ENCODE peak calls at places on chromosomes 1 and 21, in six cellular contexts. O is neural crest cell; P is fibroblast of lung; G is ELR; H is GM13976; U is stimulated activated CD8-positive, alpha-beta memory T cell treated with anti-CD3 and anti-CD28 coated beads, Interleukin-4, amount 100 ng/mL, for 24 hours. D is an unnamed sample.

GRCh38 chr1:150213170-150214098 is 22.5 kb downstream of the ANP32E start:
- DNase-seq in P (peak; percentile 95), G (peak; percentile 83), O (peak; percentile 81), U (peak; percentile 88), H (peak; percentile 94), D (peak; percentile 93)

GRCh38 chr1:89971600-89971999 is 23.3 kb upstream of the ZNF326 start:
- DNase-seq in O (no peak), U (no peak), G (peak; percentile 40), P (no peak), H (no peak), D (no peak)

GRCh38 chr1:221292652-221293051 is 413.4 kb downstream of the HLX start:
- DNase-seq in U (no peak), G (no peak), H (no peak), P (no peak), O (no peak), D (no peak)

GRCh38 chr1:212450331-212450881 is 17.7 kb downstream of the NENF start:
- DNase-seq in H (no peak), O (no peak), U (no peak), G (no peak), P (no peak), D (no peak)

GRCh38 chr1:230108580-230108979 is 41.5 kb downstream of the GALNT2 start:
- DNase-seq in U (no peak), O (no peak), G (no peak), H (no peak), P (no peak), D (no peak)

GRCh38 chr1:101485712-101486111 is 248.9 kb downstream of the S1PR1 start:
- DNase-seq in G (no peak), O (no peak), U (no peak), P (no peak), H (no peak), D (no peak)

GRCh38 chr1:75099581-75099980 is 34.6 kb upstream of the LHX8 start:
- DNase-seq in H (no peak), G (no peak), U (no peak), P (no peak), O (no peak), D (no peak)

GRCh38 chr1:70140894-70141293 is 64.5 kb downstream of the LRRC40 start:
- DNase-seq in H (no peak), O (no peak), U (no peak), G (peak; percentile 20), P (no peak), D (no peak)

GRCh38 chr1:36664564-36665287 is 182.0 kb upstream of the CSF3R start:
- DNase-seq in H (no peak), P (no peak), G (no peak), U (no peak), O (no peak), D (no peak)

GRCh38 chr1:215321802-215322201 is 239.3 kb downstream of the KCNK2 start:
- DNase-seq in P (no peak), H (no peak), G (peak; percentile 11), O (no peak), U (no peak), D (peak; percentile 88)

GRCh38 chr21:29656504-29657227 is 283.1 kb downstream of the GRIK1 start:
- DNase-seq in G (peak; percentile 81), U (no peak), P (peak; percentile 78), O (no peak), H (peak; percentile 10), D (peak; percentile 13)

D was measured in foreskin melanocyte.